ENCODE peak calls at places on chromosome 17, in nine cellular contexts. O is NCI-H1436; B is T1000; C is activated CD4-positive, alpha-beta T cell treated with anti-CD3 and anti-CD28 coated beads for 24 hours; X is T-helper 17 cell; S is activated T-cell treated with anti-CD3 and anti-CD28 coated beads for 1 hour; L is stimulated activated CD8-positive, alpha-beta memory T cell treated with anti-CD3 and anti-CD28 coated beads, Interleukin-12 subunit alpha, Interleukin-12 subunit beta, amount 100 ng/mL, for 4 hours; K is NCI-H524; H is epithelial cell of esophagus. U is an unnamed sample.

GRCh38 chr17:33233855-33234228 is 59.3 kb downstream of the ASIC2 start:
- DNase-seq in S (no peak), C (no peak), K (no peak), L (no peak), X (peak), H (no peak), O (no peak), B (no peak), U (no peak)

GRCh38 chr17:37673386-37673785 is 30.1 kb upstream of the DDX52 start:
- DNase-seq in X (no peak), B (no peak), H (no peak), S (no peak), O (no peak), L (no peak), C (no peak), K (no peak), U (no peak)

GRCh38 chr17:6549384-6550036 is 6.8 kb downstream of the PITPNM3 start:
- DNase-seq in L (no peak), X (no peak), O (no peak), B (no peak), S (no peak), K (no peak), C (no peak), H (no peak), U (no peak)

GRCh38 chr17:63419949-63420867 is 25.9 kb downstream of the CYB561 start:
- DNase-seq in B (no peak), H (no peak), K (no peak), O (no peak), S (no peak), C (no peak), X (no peak), L (no peak), U (peak)

GRCh38 chr17:21125862-21126261 is 902 bp upstream of the DHRS7B start:
- DNase-seq in K (no peak), L (peak), H (no peak), O (no peak), B (no peak), C (peak), X (peak), S (peak), U (peak)

GRCh38 chr17:28667870-28668269 is 5.9 kb downstream of the SUPT6H start:
- DNase-seq in O (no peak), X (no peak), H (no peak), S (no peak), L (no peak), K (no peak), C (no peak), B (no peak), U (no peak)

GRCh38 chr17:37787055-37787720 is 42.3 kb upstream of the HNF1B start:
- DNase-seq in H (peak), B (no peak), X (no peak), C (no peak), L (no peak), S (no peak), K (no peak), O (no peak), U (no peak)

GRCh38 chr17:20235747-20236146 is 226.6 kb downstream of the SPECC1 start:
- DNase-seq in C (no peak), B (no peak), S (no peak), O (no peak), K (peak), H (no peak), L (no peak), X (no peak), U (no peak)

GRCh38 chr17:31571124-31571892 is 179.8 kb downstream of the RAB11FIP4 start:
- DNase-seq in B (peak), X (no peak), K (no peak), S (no peak), H (no peak), L (no peak), O (no peak), C (no peak), U (no peak)

GRCh38 chr17:82275326-82275725 is 1.8 kb upstream of the CSNK1D start:
- DNase-seq in L (no peak), B (no peak), K (no peak), O (no peak), H (no peak), C (no peak), S (no peak), X (no peak), U (no peak)

GRCh38 chr17:59329558-59330313 is 1.7 kb upstream of the YPEL2 start:
- DNase-seq in B (no peak), H (peak), C (no peak), L (no peak), X (peak), O (peak), S (no peak), K (peak), U (no peak)

GRCh38 chr17:68291836-68292688 is 767 bp downstream of the ARSG start:
- DNase-seq in L (peak), X (peak), B (peak), C (peak), O (peak), H (peak), K (peak), S (peak), U (peak)

GRCh38 chr17:77025781-77026180 is 115.0 kb upstream of the SEC14L1 start:
- DNase-seq in B (no peak), S (no peak), L (no peak), K (no peak), H (no peak), X (no peak), C (no peak), O (no peak), U (no peak)

GRCh38 chr17:77891602-77892001 is 66.9 kb upstream of the TNRC6C start:
- DNase-seq in B (no peak), O (no peak), L (no peak), K (no peak), X (no peak), H (no peak), C (no peak), S (no peak), U (no peak)

GRCh38 chr17:63848834-63849689 is 6.6 kb upstream of the SMARCD2 start:
- DNase-seq in L (peak), C (peak), X (peak), K (peak), O (no peak), S (peak), B (peak), H (peak), U (peak)

GRCh38 chr17:47221154-47221553 is 12.0 kb downstream of the MYL4 start:
- DNase-seq in B (no peak), C (no peak), K (no peak), O (no peak), H (no peak), L (no peak), X (no peak), S (no peak), U (no peak)

GRCh38 chr17:62628845-62629555 is 1.5 kb downstream of the MRC2 start:
- DNase-seq in O (no peak), H (no peak), X (no peak), L (no peak), S (no peak), B (peak), C (no peak), K (no peak), U (no peak)

GRCh38 chr17:36921131-36921851 is 16.0 kb upstream of the LHX1 start:
- DNase-seq in L (no peak), K (peak), C (peak), H (peak), B (no peak), S (no peak), X (no peak), O (no peak), U (no peak)

GRCh38 chr17:40598928-40599627 is 33.8 kb upstream of the CCR7 start:
- DNase-seq in X (peak), C (peak), H (no peak), O (peak), S (peak), L (no peak), K (no peak), B (no peak), U (peak)

GRCh38 chr17:71163121-71163812 is 957.6 kb upstream of the SOX9 start:
- DNase-seq in K (no peak), H (no peak), S (no peak), B (no peak), X (no peak), C (no peak), L (no peak), O (peak), U (no peak)

GRCh38 chr17:44921122-44921882 is 6.0 kb upstream of the GFAP start:
- DNase-seq in C (no peak), B (no peak), K (peak), S (no peak), L (no peak), H (no peak), X (no peak), O (no peak), U (no peak)

GRCh38 chr17:75571885-75572215 is 15.8 kb upstream of the MYO15B start:
- DNase-seq in X (no peak), C (no peak), B (no peak), K (no peak), H (no peak), S (no peak), O (no peak), L (no peak), U (no peak)

GRCh38 chr17:17937450-17937849 is 34.8 kb downstream of the TOM1L2 start:
- DNase-seq in S (no peak), X (no peak), O (no peak), H (peak), C (no peak), B (no peak), K (no peak), L (no peak), U (no peak)

U was measured in naive thymus-derived CD8-positive, alpha-beta T cell.